ENCODE peak calls at places on chromosomes 3 and 15, in six cellular contexts. R is NCI-H748 treated with DMSO at 0.1 percent for 48 hours; C is ELR; B is cardiac muscle cell; U is stimulated activated CD4-positive, alpha-beta T cell treated with anti-CD3 and anti-CD28 coated beads, Interleukin-4, amount 100 ng/mL, for 1 hour; S is activated CD4-positive, alpha-beta T cell treated with anti-CD3 and anti-CD28 coated beads for 48 hours. X is an unnamed sample.

GRCh38 chr3:12705981-12706380 is 42.1 kb upstream of the RAF1 start:
- DNase-seq in R (no peak), C (no peak), B (peak), U (no peak), S (no peak), X (no peak)

GRCh38 chr3:143895805-143896204 is 47.5 kb upstream of the SLC9A9 start:
- DNase-seq in R (peak), C (peak), B (peak), U (no peak), S (no peak), X (no peak)

GRCh38 chr3:45227946-45228345 is 1.9 kb upstream of the TMEM158 start:
- DNase-seq in R (no peak), C (no peak), B (no peak), U (no peak), S (no peak), X (no peak)

GRCh38 chr15:85406916-85407315 is 26.5 kb downstream of the AKAP13 start:
- DNase-seq in R (no peak), C (peak), B (peak), U (no peak), S (no peak), X (no peak)

GRCh38 chr3:25532763-25533162 is 104.7 kb downstream of the RARB start:
- DNase-seq in R (no peak), C (peak), B (no peak), U (peak), S (peak), X (no peak)

GRCh38 chr3:191882289-191882688 is 421.3 kb downstream of the PYDC2 start:
- DNase-seq in R (no peak), C (peak), B (no peak), U (no peak), S (no peak), X (no peak)

GRCh38 chr3:196320110-196320509 is 2.1 kb upstream of the DYNLT2B start:
- DNase-seq in R (no peak), C (no peak), B (no peak), U (no peak), S (no peak), X (no peak)

GRCh38 chr3:135514064-135514455 is 451.5 kb upstream of the PPP2R3A start:
- DNase-seq in R (no peak), C (peak), B (no peak), U (no peak), S (no peak), X (no peak)

GRCh38 chr3:111534701-111535100 is 7.3 kb upstream of the CD96 start:
- DNase-seq in R (no peak), C (peak), B (peak), U (no peak), S (no peak), X (no peak)

GRCh38 chr15:31328425-31328998 is 1.9 kb downstream of the KLF13 start:
- DNase-seq in R (no peak), C (peak), B (no peak), U (peak), S (peak), X (no peak)

GRCh38 chr15:76197703-76198455 is 113.4 kb downstream of the ETFA start:
- DNase-seq in R (no peak), C (peak), B (no peak), U (no peak), S (peak), X (no peak)

GRCh38 chr15:70244978-70245542 is 147.3 kb upstream of the TLE3 start:
- DNase-seq in R (no peak), C (no peak), B (no peak), U (no peak), S (no peak), X (no peak)

GRCh38 chr15:69758810-69759410 is 306.3 kb downstream of the RPLP1 start:
- DNase-seq in R (no peak), C (peak), B (peak), U (peak), S (peak), X (peak)

GRCh38 chr3:100775669-100776068 is 66.4 kb downstream of the TFG start:
- DNase-seq in R (no peak), C (no peak), B (no peak), U (no peak), S (no peak), X (no peak)

GRCh38 chr3:112088944-112089343 is 2.8 kb downstream of the C3orf52 start:
- DNase-seq in R (no peak), C (no peak), B (no peak), U (no peak), S (no peak), X (no peak)

GRCh38 chr3:66297260-66297863 is 76.6 kb downstream of the SLC25A26 start:
- DNase-seq in R (no peak), C (no peak), B (peak), U (no peak), S (no peak), X (no peak)

GRCh38 chr15:45796433-45796832 is 161.6 kb downstream of the SQOR start:
- DNase-seq in R (no peak), C (no peak), B (no peak), U (no peak), S (no peak), X (no peak)

GRCh38 chr15:60585743-60586708 is 107.1 kb upstream of the ICE2 start:
- DNase-seq in R (peak), C (peak), B (peak), U (peak), S (peak), X (peak)

GRCh38 chr3:149401926-149402310 is 24.5 kb upstream of the TM4SF1 start:
- DNase-seq in R (no peak), C (no peak), B (peak), U (no peak), S (no peak), X (no peak)

GRCh38 chr3:161576733-161577510 is 80.3 kb downstream of the OTOL1 start:
- DNase-seq in R (peak), C (peak), B (no peak), U (no peak), S (no peak), X (no peak)

GRCh38 chr3:46208167-46208704 is at the start of gene CCR1:
- DNase-seq in R (no peak), C (peak), B (peak), U (peak), S (peak), X (peak)